ENCODE peak calls at places on chromosomes 2 and 18, in five cellular contexts. C is CD8-positive, alpha-beta T cell; Y is cardiac fibroblast; O is BJ; M is ovary. D is an unnamed sample.

GRCh38 chr18:35043207-35043606 is 2.0 kb downstream of the MAPRE2 start:
- DNase-seq in M (no peak), O (no peak), C (no peak), Y (no peak), D (no peak)

GRCh38 chr18:63210531-63210930 is 109.0 kb downstream of the BCL2 start:
- DNase-seq in C (no peak), O (no peak), Y (no peak), M (no peak), D (no peak)

GRCh38 chr18:74333091-74333490 is 17.5 kb downstream of the C18orf63 start:
- DNase-seq in Y (peak; percentile 45), M (no peak), C (no peak), O (no peak), D (no peak)

GRCh38 chr2:162197095-162197825 is 45.2 kb upstream of the GCG start:
- DNase-seq in O (peak; percentile 1), C (no peak), Y (peak; percentile 75), M (no peak), D (no peak)

GRCh38 chr2:231922311-231922710 is 3.9 kb downstream of the NPPC start:
- DNase-seq in M (no peak), C (no peak), Y (no peak), O (no peak), D (no peak)

GRCh38 chr2:131417886-131418285 is 53.9 kb upstream of the RAB6D start:
- DNase-seq in O (no peak), Y (no peak), M (no peak), C (no peak), D (no peak)

GRCh38 chr2:74532222-74532621 is 2.5 kb downstream of the HTRA2 start:
- DNase-seq in M (no peak), Y (peak; percentile 66), C (no peak), O (no peak), D (no peak)

GRCh38 chr2:203578511-203579130 is 43.5 kb upstream of the RAPH1 start:
- DNase-seq in Y (peak; percentile 26), M (no peak), O (no peak), C (no peak), D (no peak)

GRCh38 chr2:197453914-197454398 is 604 bp downstream of the COQ10B start:
- DNase-seq in M (no peak), C (no peak), O (peak; percentile 61), Y (no peak), D (peak; percentile 73)

GRCh38 chr2:151334082-151334815 is 23.1 kb upstream of the TNFAIP6 start:
- DNase-seq in O (peak; percentile 89), Y (peak; percentile 96), C (no peak), M (no peak), D (no peak)

GRCh38 chr2:231181848-231182247 is 16.6 kb upstream of the ARMC9 start:
- DNase-seq in O (no peak), M (no peak), C (no peak), Y (peak; percentile 89), D (peak; percentile 64)

GRCh38 chr2:105571445-105571987 is 172.7 kb upstream of the FHL2 start:
- DNase-seq in M (no peak), O (no peak), C (no peak), Y (no peak), D (peak; percentile 41)

GRCh38 chr18:74370163-74370562 is 54.5 kb downstream of the C18orf63 start:
- DNase-seq in C (no peak), O (peak; percentile 4), M (no peak), Y (no peak), D (no peak)

GRCh38 chr2:114442545-114442944 is at the start of gene DPP10:
- DNase-seq in C (no peak), O (no peak), Y (peak; percentile 7), M (peak; percentile 14), D (no peak)

GRCh38 chr18:11037841-11038240 is 111.5 kb downstream of the PIEZO2 start:
- DNase-seq in O (no peak), C (no peak), Y (no peak), M (no peak), D (no peak)

GRCh38 chr18:45571714-45572113 is 43.6 kb upstream of the SLC14A2 start:
- DNase-seq in C (no peak), Y (no peak), M (no peak), O (no peak), D (no peak)

GRCh38 chr2:58571181-58571852 is 330.2 kb upstream of the FANCL start:
- DNase-seq in Y (peak; percentile 81), O (no peak), M (no peak), C (no peak), D (peak; percentile 56)

GRCh38 chr2:151338115-151338514 is 19.3 kb upstream of the TNFAIP6 start:
- DNase-seq in O (no peak), M (no peak), C (no peak), Y (peak; percentile 84), D (no peak)

GRCh38 chr18:77099501-77100370 is 32.8 kb downstream of the MBP start:
- DNase-seq in Y (no peak), C (peak; percentile 60), O (no peak), M (no peak), D (no peak)

GRCh38 chr2:101855776-101856175 is 136.0 kb upstream of the IL1R2 start:
- DNase-seq in M (no peak), O (no peak), Y (no peak), C (no peak), D (no peak)

GRCh38 chr2:86238354-86238753 is 39.1 kb downstream of the MRPL35 start:
- DNase-seq in M (no peak), Y (no peak), O (no peak), C (peak; percentile 26), D (peak; percentile 76)

GRCh38 chr2:173740639-173741038 is 224.5 kb downstream of the SP3 start:
- DNase-seq in Y (no peak), C (no peak), M (no peak), O (no peak), D (no peak)

GRCh38 chr2:105403785-105404698 is 5.2 kb upstream of the FHL2 start:
- DNase-seq in Y (peak; percentile 92), O (peak; percentile 89), C (no peak), M (peak; percentile 42), D (no peak)

GRCh38 chr2:238817382-238817781 is 30.5 kb upstream of the TWIST2 start:
- DNase-seq in C (no peak), Y (no peak), O (no peak), M (no peak), D (no peak)

GRCh38 chr18:23956483-23956882 is 58.1 kb upstream of the TTC39C start:
- DNase-seq in M (no peak), C (no peak), Y (no peak), O (no peak), D (no peak)
- TF ChIP-seq CTCF in M (no peak), C (no peak), Y (no peak), O (no peak), D (no peak)

GRCh38 chr2:158996378-158996993 is 28.0 kb downstream of the TANC1 start:
- DNase-seq in M (no peak), C (no peak), O (no peak), Y (no peak), D (no peak)
- TF ChIP-seq CTCF in M (no peak), C (peak; percentile 47), O (no peak), Y (no peak), D (no peak)

GRCh38 chr18:26777316-26778053 is 88.0 kb downstream of the AQP4 start:
- DNase-seq in C (no peak), O (no peak), M (no peak), Y (no peak), D (no peak)

GRCh38 chr18:26772691-26773090 is 92.8 kb downstream of the AQP4 start:
- DNase-seq in Y (no peak), C (no peak), M (no peak), O (no peak), D (no peak)

GRCh38 chr18:26768388-26768787 is 97.1 kb downstream of the AQP4 start:
- DNase-seq in Y (no peak), M (no peak), C (no peak), O (no peak), D (no peak)

GRCh38 chr18:26771524-26771923 is 94.0 kb downstream of the AQP4 start:
- DNase-seq in M (no peak), O (no peak), C (no peak), Y (no peak), D (no peak)
- TF ChIP-seq CTCF in M (no peak), O (peak; percentile 31), C (no peak), Y (peak; percentile 24), D (no peak)

GRCh38 chr2:20123871-20124594 is 72.6 kb upstream of the LAPTM4A start:
- DNase-seq in O (no peak), M (no peak), C (no peak), Y (no peak), D (no peak)
- TF ChIP-seq CTCF in O (no peak), M (no peak), C (no peak), Y (no peak), D (no peak)

D was measured in GM13976.